ENCODE peak calls at places on chromosomes 5 and 9, in four cellular contexts. F, G, K and Y are unnamed samples.

GRCh38 chr9:72633966-72634365 is 112.6 kb downstream of the TMC1 start:
- DNase-seq in F (no peak), K (peak), G (peak), Y (no peak)

GRCh38 chr9:93896093-93896492 is 59.1 kb downstream of the BARX1 start:
- DNase-seq in K (no peak), G (no peak), F (no peak), Y (no peak)

GRCh38 chr5:177426566-177427210 is at the start of gene GRK6:
- DNase-seq in F (peak), K (peak), G (no peak), Y (no peak)

GRCh38 chr5:168477060-168477459 is 9.2 kb upstream of the RARS1 start:
- DNase-seq in K (peak), G (no peak), F (no peak), Y (no peak)

GRCh38 chr5:135026645-135027317 is 7.2 kb downstream of the PITX1 start:
- DNase-seq in K (no peak), G (no peak), F (no peak), Y (no peak)

GRCh38 chr9:94922691-94923107 is 196.2 kb downstream of the AOPEP start:
- DNase-seq in G (no peak), F (no peak), K (peak), Y (no peak)

GRCh38 chr9:121651295-121652036 is at the start of gene DAB2IP:
- DNase-seq in G (no peak), F (peak), K (peak), Y (no peak)

GRCh38 chr9:86843182-86843581 is 104.1 kb downstream of the GAS1 start:
- DNase-seq in G (no peak), F (no peak), K (no peak), Y (no peak)

GRCh38 chr5:153546566-153546965 is 56.1 kb downstream of the GRIA1 start:
- DNase-seq in K (no peak), F (no peak), G (no peak), Y (no peak)

GRCh38 chr5:88786217-88786560 is 96.8 kb downstream of the MEF2C start:
- DNase-seq in K (no peak), F (no peak), G (peak), Y (no peak)

GRCh38 chr5:1000329-1000728 is 8.3 kb upstream of the NKD2 start:
- DNase-seq in F (no peak), G (no peak), K (no peak), Y (no peak)

GRCh38 chr9:115649991-115650472 is 503.6 kb upstream of the PAPPA start:
- DNase-seq in F (peak), K (peak), G (peak), Y (no peak)

GRCh38 chr9:93669116-93669957 is 93.0 kb downstream of the PHF2 start:
- DNase-seq in G (no peak), F (peak), K (peak), Y (no peak)

GRCh38 chr5:56589486-56589870 is 225.9 kb upstream of the MAP3K1 start:
- DNase-seq in F (no peak), K (no peak), G (no peak), Y (no peak)

GRCh38 chr9:109751253-109751652 is 28.7 kb upstream of the PALM2AKAP2 start:
- DNase-seq in G (no peak), K (no peak), F (no peak), Y (no peak)

GRCh38 chr9:71112866-71113265 is 8.6 kb downstream of the TRPM3 start:
- DNase-seq in K (no peak), F (no peak), G (no peak), Y (no peak)

GRCh38 chr5:107570805-107571531 is 99.8 kb downstream of the EFNA5 start:
- DNase-seq in F (peak), K (no peak), G (no peak), Y (no peak)

GRCh38 chr5:127203818-127204217 is 86.8 kb upstream of the MEGF10 start:
- DNase-seq in G (no peak), F (no peak), K (no peak), Y (no peak)

GRCh38 chr9:110748251-110748893 is 79.8 kb downstream of the MUSK start:
- DNase-seq in F (no peak), K (no peak), G (no peak), Y (no peak)

GRCh38 chr9:136645343-136645902 is 17.3 kb upstream of the EGFL7 start:
- DNase-seq in G (no peak), F (no peak), K (no peak), Y (no peak)

GRCh38 chr5:128920345-128921215 is 44.7 kb upstream of the SLC27A6 start:
- DNase-seq in F (no peak), K (no peak), G (no peak), Y (no peak)

GRCh38 chr9:36187414-36187813 is 3.3 kb upstream of the CLTA start:
- DNase-seq in G (peak), F (no peak), K (peak), Y (no peak)

GRCh38 chr5:173238312-173239232 is 3.6 kb upstream of the NKX2-5 start:
- DNase-seq in G (no peak), F (no peak), K (no peak), Y (no peak)

GRCh38 chr5:147530801-147531389 is 21.0 kb upstream of the DPYSL3 start:
- DNase-seq in G (no peak), K (peak), F (no peak), Y (no peak)

GRCh38 chr5:158354958-158355357 is 496.0 kb upstream of the CLINT1 start:
- DNase-seq in F (no peak), K (no peak), G (peak), Y (no peak)

GRCh38 chr9:125323615-125324014 is 62.0 kb downstream of the GAPVD1 start:
- DNase-seq in K (no peak), G (no peak), F (no peak), Y (no peak)

GRCh38 chr9:103397868-103398600 is 402.9 kb downstream of the CYLC2 start:
- DNase-seq in F (peak), G (no peak), K (peak), Y (no peak)

GRCh38 chr5:133229931-133230664 is 178.3 kb downstream of the HSPA4 start:
- DNase-seq in G (no peak), F (no peak), K (no peak), Y (no peak)

GRCh38 chr5:143094087-143094511 is 309.4 kb downstream of the NR3C1 start:
- DNase-seq in G (no peak), F (no peak), K (no peak), Y (no peak)

GRCh38 chr9:91856419-91856818 is 93.6 kb downstream of the ROR2 start:
- DNase-seq in F (no peak), K (no peak), G (no peak), Y (no peak)

GRCh38 chr5:140104100-140104499 is 9.8 kb upstream of the PURA start:
- DNase-seq in G (no peak), F (no peak), K (no peak), Y (no peak)

GRCh38 chr9:129868571-129869486 is 33.6 kb downstream of the USP20 start:
- DNase-seq in G (no peak), K (no peak), F (peak), Y (no peak)

GRCh38 chr5:66595877-66596790 is at the start of gene MAST4:
- DNase-seq in G (peak), F (peak), K (peak), Y (peak)

GRCh38 chr5:36252722-36253340 is 11.1 kb upstream of the NADK2 start:
- DNase-seq in G (no peak), K (no peak), F (no peak), Y (no peak)